ENCODE peak calls at places on chromosomes 3 and 15, in ten cellular contexts. B, F, U, Q, H, Z, I, M, W and O are unnamed samples.

GRCh38 chr3:10263549-10264363 is 15.5 kb downstream of the TATDN2 start:
- DNase-seq in U (peak), Z (no peak), B (no peak), Q (peak), H (peak), W (peak), F (peak), I (no peak), M (peak), O (no peak)

GRCh38 chr15:75966073-75966472 is 46.2 kb downstream of the NRG4 start:
- DNase-seq in F (peak), U (no peak), H (no peak), M (no peak), Z (no peak), W (no peak), Q (no peak), I (peak), B (no peak), O (no peak)

GRCh38 chr3:6803652-6804051 is 57.3 kb upstream of the GRM7 start:
- DNase-seq in I (no peak), M (no peak), B (no peak), U (no peak), H (no peak), F (no peak), W (no peak), Q (no peak), Z (no peak), O (no peak)

GRCh38 chr3:185342458-185343169 is 20.3 kb upstream of the MAP3K13 start:
- DNase-seq in I (peak), M (no peak), Z (no peak), U (no peak), W (no peak), F (no peak), H (no peak), B (no peak), Q (no peak), O (no peak)

GRCh38 chr15:92205255-92205739 is 188.4 kb upstream of the ST8SIA2 start:
- DNase-seq in F (no peak), B (no peak), Q (no peak), Z (no peak), W (no peak), H (no peak), I (peak), M (no peak), U (no peak), O (peak)

GRCh38 chr3:194198938-194199337 is 63.0 kb downstream of the HES1 start:
- DNase-seq in Q (no peak), B (no peak), H (no peak), F (no peak), U (no peak), Z (no peak), W (no peak), M (no peak), I (no peak), O (no peak)

GRCh38 chr3:134622803-134623365 is 27.9 kb downstream of the KY start:
- DNase-seq in U (no peak), B (no peak), I (no peak), F (no peak), H (no peak), Z (peak), W (no peak), M (no peak), Q (no peak), O (peak)

GRCh38 chr15:80856809-80857377 is 77.7 kb downstream of the CEMIP start:
- DNase-seq in Z (peak), U (no peak), Q (peak), M (peak), F (no peak), I (no peak), W (no peak), B (no peak), H (no peak), O (no peak)

GRCh38 chr3:14298442-14298841 is 104.0 kb upstream of the SLC6A6 start:
- DNase-seq in W (no peak), Z (no peak), M (no peak), F (no peak), Q (no peak), H (no peak), I (no peak), B (no peak), U (no peak), O (no peak)

GRCh38 chr15:80251505-80252280 is at the start of gene CTXND1:
- DNase-seq in H (peak), Z (no peak), B (no peak), Q (no peak), I (no peak), W (no peak), F (no peak), M (peak), U (no peak), O (no peak)

GRCh38 chr3:33883538-33884203 is 85.2 kb downstream of the PDCD6IP start:
- DNase-seq in F (peak), I (peak), M (no peak), Q (peak), U (no peak), H (peak), Z (no peak), B (peak), W (peak), O (no peak)

GRCh38 chr15:96583671-96584070 is 253.2 kb downstream of the NR2F2 start:
- DNase-seq in M (no peak), Z (peak), U (no peak), H (no peak), B (no peak), I (no peak), W (no peak), F (no peak), Q (no peak), O (no peak)

GRCh38 chr3:12553921-12554391 is 2.9 kb upstream of the MKRN2 start:
- DNase-seq in B (no peak), I (no peak), W (peak), Q (peak), H (no peak), U (no peak), Z (no peak), F (no peak), M (no peak), O (no peak)

GRCh38 chr3:155391104-155391503 is 97.6 kb upstream of the STRIT1 start:
- DNase-seq in M (no peak), F (peak), U (no peak), B (no peak), Q (peak), I (no peak), H (no peak), Z (no peak), W (no peak), O (no peak)

GRCh38 chr15:80569656-80570055 is 125.5 kb upstream of the ABHD17C start:
- DNase-seq in U (no peak), I (no peak), H (no peak), Q (no peak), M (no peak), F (no peak), Z (no peak), B (no peak), W (no peak), O (no peak)

GRCh38 chr3:126132751-126133511 is 47.5 kb downstream of the ALDH1L1 start:
- DNase-seq in Z (peak), Q (no peak), W (no peak), F (peak), B (no peak), M (no peak), I (no peak), U (no peak), H (peak), O (peak)

GRCh38 chr3:177208746-177209145 is 11.5 kb upstream of the TBL1XR1 start:
- DNase-seq in I (no peak), W (no peak), Q (no peak), H (no peak), B (no peak), U (no peak), F (no peak), M (no peak), Z (no peak), O (no peak)

GRCh38 chr15:100923902-100924301 is 4.7 kb downstream of the LRRK1 start:
- DNase-seq in I (no peak), Q (no peak), Z (no peak), W (no peak), F (no peak), U (no peak), M (no peak), H (no peak), B (no peak), O (no peak)
- TF ChIP-seq CTCF in I (no peak), Q (no peak), Z (no peak), W (no peak), F (no peak), U (no peak), M (no peak), H (no peak), B (no peak), O (no peak)

DNA sequence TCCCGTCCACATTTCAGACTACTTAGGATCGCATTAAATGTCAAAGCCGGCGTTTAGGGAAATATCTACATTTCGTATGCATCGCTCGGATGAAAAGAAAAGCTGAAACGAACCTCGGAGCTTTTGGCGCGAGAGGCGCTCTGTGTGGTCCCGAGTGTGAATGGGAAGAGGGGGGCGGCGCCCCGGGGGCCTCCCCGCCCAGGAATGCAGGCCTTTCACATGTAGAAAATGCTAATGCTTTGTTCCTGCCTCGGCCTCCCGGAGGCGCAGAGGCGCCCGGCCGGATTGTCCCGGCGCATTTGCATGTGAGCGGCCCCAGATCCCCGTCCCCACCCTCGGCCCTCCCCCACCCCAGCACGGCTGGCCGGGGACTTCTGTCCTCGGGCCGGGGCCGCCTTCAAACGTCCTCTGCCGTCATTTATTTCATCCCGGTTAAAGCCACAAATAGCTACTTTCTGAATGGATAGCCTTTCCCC is 37.0 kb upstream of the TRIM71 start:
- DNase-seq in M (peak), B (peak), I (no peak), W (peak), U (no peak), Z (peak), H (peak), F (peak), Q (peak), O (peak)
- TF ChIP-seq CTCF in M (no peak), B (no peak), I (peak), W (no peak), U (no peak), Z (no peak), H (no peak), F (peak), Q (peak), O (no peak)

GRCh38 chr3:143648708-143649107 is 199.6 kb downstream of the SLC9A9 start:
- DNase-seq in M (no peak), U (no peak), F (no peak), W (peak), B (no peak), Z (no peak), Q (no peak), I (no peak), H (peak), O (no peak)
- TF ChIP-seq CTCF in M (no peak), U (no peak), F (peak), W (peak), B (no peak), Z (no peak), Q (peak), I (peak), H (peak), O (peak)

GRCh38 chr3:183158113-183158512 is 4.4 kb downstream of the LAMP3 start:
- DNase-seq in Q (no peak), H (no peak), B (peak), U (no peak), M (no peak), W (no peak), I (no peak), F (no peak), Z (no peak), O (no peak)

GRCh38 chr3:183160616-183161015 is 1.9 kb downstream of the LAMP3 start:
- DNase-seq in W (no peak), Q (no peak), Z (no peak), U (no peak), H (no peak), I (no peak), F (no peak), B (no peak), M (no peak), O (no peak)

GRCh38 chr3:183161552-183162345 is 785 bp downstream of the LAMP3 start:
- DNase-seq in B (peak), H (peak), U (no peak), W (peak), Z (no peak), M (no peak), Q (no peak), F (no peak), I (peak), O (no peak)

GRCh38 chr3:183158552-183159006 is 4.0 kb downstream of the LAMP3 start:
- DNase-seq in M (no peak), Q (peak), B (peak), H (no peak), I (peak), Z (no peak), F (no peak), U (no peak), W (peak), O (no peak)

GRCh38 chr3:183159319-183159718 is 3.2 kb downstream of the LAMP3 start:
- DNase-seq in M (no peak), B (no peak), U (no peak), H (no peak), Z (no peak), W (no peak), F (no peak), I (no peak), Q (no peak), O (no peak)
- TF ChIP-seq CTCF in M (no peak), B (peak), U (no peak), H (no peak), Z (no peak), W (peak), F (no peak), I (peak), Q (peak), O (no peak)